ENCODE peak calls at places on chromosomes 6 and 20, in five cellular contexts. J is HTR-8/SVneo; A is activated CD4-positive, alpha-beta T cell treated with anti-CD3 and anti-CD28 coated beads, Interleukin-2, amount 50 U/mL, for 1 hour; S is EH; T is ELF-1. C is an unnamed sample.

GRCh38 chr6:83868639-83869038 is 9.2 kb downstream of the CYB5R4 start:
- DNase-seq in A (no peak), S (peak), T (no peak), J (peak), C (no peak)

GRCh38 chr6:164039954-164040375 is 625.4 kb downstream of the QKI start:
- DNase-seq in S (no peak), A (peak), T (peak), J (peak), C (peak)

GRCh38 chr20:37475258-37475657 is 45.8 kb upstream of the NNAT start:
- DNase-seq in J (no peak), S (no peak), A (no peak), T (no peak), C (no peak)

GRCh38 chr6:69957990-69958559 is 91.7 kb downstream of the COL19A1 start:
- DNase-seq in J (no peak), S (peak), A (no peak), T (no peak), C (no peak)

GRCh38 chr6:85044336-85044735 is 279.9 kb upstream of the TBX18 start:
- DNase-seq in T (no peak), A (no peak), S (no peak), J (no peak), C (no peak)

GRCh38 chr20:19820520-19821211 is 62.6 kb downstream of the RIN2 start:
- DNase-seq in A (no peak), S (no peak), J (no peak), T (no peak), C (no peak)

GRCh38 chr6:155237613-155238012 is 26.2 kb upstream of the CLDN20 start:
- DNase-seq in S (no peak), J (no peak), A (no peak), T (no peak), C (no peak)

GRCh38 chr6:34237316-34237721 is 646 bp downstream of the HMGA1 start:
- DNase-seq in A (no peak), S (no peak), T (no peak), J (no peak), C (no peak)

GRCh38 chr6:105994522-105995402 is 91.4 kb upstream of the PRDM1 start:
- DNase-seq in J (peak), A (peak), S (peak), T (peak), C (peak)

GRCh38 chr6:152859225-152859624 is 108.6 kb downstream of the VIP start:
- DNase-seq in S (no peak), T (no peak), J (no peak), A (no peak), C (no peak)

GRCh38 chr20:11467436-11467835 is 450.3 kb upstream of the BTBD3 start:
- DNase-seq in T (no peak), S (peak), J (no peak), A (no peak), C (no peak)

GRCh38 chr20:40741507-40742106 is 52.6 kb upstream of the MAFB start:
- DNase-seq in J (peak), T (peak), A (peak), S (peak), C (peak)

GRCh38 chr6:22952076-22952475 is 382.7 kb downstream of the HDGFL1 start:
- DNase-seq in T (no peak), J (no peak), S (peak), A (no peak), C (no peak)

GRCh38 chr6:137715589-137716045 is 151.4 kb upstream of the TNFAIP3 start:
- DNase-seq in A (no peak), T (no peak), S (peak), J (no peak), C (no peak)

GRCh38 chr6:14767176-14767575 is 478.7 kb upstream of the JARID2 start:
- DNase-seq in J (no peak), T (no peak), A (no peak), S (no peak), C (no peak)

GRCh38 chr6:46263709-46264091 is 92.9 kb upstream of the ENPP5 start:
- DNase-seq in J (peak), T (no peak), S (peak), A (no peak), C (no peak)

GRCh38 chr6:134289204-134289575 is 28.7 kb downstream of the SGK1 start:
- DNase-seq in A (no peak), J (no peak), T (no peak), S (no peak), C (no peak)

GRCh38 chr6:139029470-139030210 is 1.1 kb downstream of the ABRACL start:
- DNase-seq in S (peak), J (peak), T (peak), A (no peak), C (peak)

GRCh38 chr20:697826-698225 is 22.2 kb upstream of the SCRT2 start:
- DNase-seq in A (no peak), T (no peak), J (no peak), S (no peak), C (no peak)

GRCh38 chr20:59400666-59401065 is 100.3 kb downstream of the EDN3 start:
- DNase-seq in J (no peak), S (no peak), A (no peak), T (no peak), C (no peak)

GRCh38 chr20:9743871-9744270 is 95.0 kb downstream of the PAK5 start:
- DNase-seq in A (no peak), J (no peak), S (no peak), T (no peak), C (no peak)

GRCh38 chr6:132919476-132919875 is 105.1 kb downstream of the RPS12 start:
- DNase-seq in J (peak), A (no peak), T (peak), S (peak), C (no peak)

GRCh38 chr20:24962182-24962492 is 13.1 kb downstream of the CST7 start:
- DNase-seq in S (no peak), T (no peak), A (no peak), J (no peak), C (no peak)

GRCh38 chr6:111776236-111777189 is 96.7 kb downstream of the FYN start:
- DNase-seq in A (no peak), J (no peak), T (no peak), S (peak), C (no peak)

GRCh38 chr6:157884756-157885155 is 61.7 kb downstream of the SNX9 start:
- DNase-seq in A (no peak), J (no peak), S (no peak), T (no peak), C (no peak)

GRCh38 chr20:7596541-7596940 is 343.7 kb downstream of the HAO1 start:
- DNase-seq in T (no peak), S (no peak), A (no peak), J (no peak), C (peak)

GRCh38 chr6:56088641-56089040 is 158.7 kb downstream of the COL21A1 start:
- DNase-seq in A (no peak), S (no peak), J (no peak), T (no peak), C (no peak)

GRCh38 chr6:72418495-72418894 is 203.4 kb upstream of the KCNQ5 start:
- DNase-seq in A (no peak), T (peak), J (peak), S (peak), C (no peak)

GRCh38 chr20:51757226-51757625 is 11.0 kb downstream of the ATP9A start:
- DNase-seq in T (no peak), S (no peak), A (no peak), J (no peak), C (no peak)

GRCh38 chr20:19284400-19285178 is 72.1 kb downstream of the SLC24A3 start:
- DNase-seq in J (no peak), A (no peak), T (no peak), S (no peak), C (no peak)

GRCh38 chr20:63051186-63051860 is 44.6 kb upstream of the BHLHE23 start:
- DNase-seq in A (no peak), S (no peak), J (no peak), T (no peak), C (no peak)

GRCh38 chr20:7967199-7967844 is 27.1 kb upstream of the HAO1 start:
- DNase-seq in T (no peak), A (no peak), J (no peak), S (peak), C (no peak)

GRCh38 chr6:14406616-14407343 is 289.2 kb downstream of the CD83 start:
- DNase-seq in A (no peak), J (no peak), T (no peak), S (no peak), C (no peak)

GRCh38 chr6:106417572-106418147 is 57.1 kb downstream of the CRYBG1 start:
- DNase-seq in A (no peak), S (no peak), T (no peak), J (no peak), C (no peak)

GRCh38 chr20:4153251-4153650 is 137.9 kb upstream of the RNF24 start:
- DNase-seq in J (no peak), A (no peak), T (no peak), S (peak), C (no peak)